ENCODE peak calls at places on chromosomes 4 and X, in five cellular contexts. V, X, E, R and L are unnamed samples. For H3K36me3, the result is how much of the 10 kb centered on the place peaks cover.

GRCh38 chr4:25441519-25442117 is 64.6 kb downstream of the ANAPC4 start:
- DNase-seq in V (no peak), X (peak), E (peak), R (peak), L (peak)

GRCh38 chrX:12894074-12894691 is 12.2 kb upstream of the TLR8 start:
- DNase-seq in V (no peak), X (peak), E (no peak), R (peak), L (no peak)

GRCh38 chrX:155900765-155901164 is 19.6 kb downstream of the VAMP7 start:
- DNase-seq in V (no peak), X (no peak), E (no peak), R (no peak), L (no peak)

GRCh38 chr4:109614466-109614865 is 54.4 kb downstream of the MCUB start:
- DNase-seq in V (no peak), X (no peak), E (no peak), R (no peak), L (no peak)

GRCh38 chr4:67035501-67035900 is 509.8 kb downstream of the CENPC start:
- DNase-seq in V (no peak), X (no peak), E (no peak), R (no peak), L (no peak)

GRCh38 chr4:83219991-83220360 is 64.6 kb downstream of the COQ2 start:
- DNase-seq in V (no peak), X (no peak), E (no peak), R (no peak), L (no peak)

GRCh38 chr4:154616731-154617130 is 4.3 kb upstream of the FGG start:
- DNase-seq in V (no peak), X (no peak), E (no peak), R (no peak), L (no peak)

GRCh38 chr4:134201216-134202098 is at the start of gene PABPC4L:
- DNase-seq in V (peak), X (no peak), E (no peak), R (peak), L (peak)

GRCh38 chrX:53318766-53319353 is 37.5 kb upstream of the IQSEC2 start:
- DNase-seq in V (no peak), X (no peak), E (no peak), R (no peak), L (no peak)

GRCh38 chrX:104668550-104668949 is 102.6 kb downstream of the IL1RAPL2 start:
- DNase-seq in V (no peak), X (no peak), E (no peak), R (no peak), L (no peak)

GRCh38 chr4:36884151-36884550 is 360.4 kb upstream of the NWD2 start:
- DNase-seq in V (no peak), X (no peak), E (no peak), R (no peak), L (no peak)

GRCh38 chr4:185889566-185889965 is 77.6 kb upstream of the SORBS2 start:
- DNase-seq in V (no peak), X (no peak), E (no peak), R (no peak), L (no peak)

GRCh38 chrX:42732506-42732905 is 45.5 kb downstream of the PPP1R2C start:
- DNase-seq in V (no peak), X (no peak), E (no peak), R (no peak), L (no peak)

GRCh38 chr4:102308032-102308799 is 37.1 kb downstream of the SLC39A8 start:
- DNase-seq in V (no peak), X (no peak), E (no peak), R (no peak), L (no peak)

GRCh38 chr4:85142451-85142850 is 176.0 kb upstream of the WDFY3 start:
- DNase-seq in V (no peak), X (no peak), E (no peak), R (no peak), L (no peak)

GRCh38 chr4:126775485-126776106 is 857.2 kb upstream of the INTU start:
- DNase-seq in V (no peak), X (no peak), E (no peak), R (no peak), L (no peak)

GRCh38 chrX:48790477-48790876 is 4.1 kb downstream of the GATA1 start:
- DNase-seq in V (no peak), X (no peak), E (no peak), R (no peak), L (no peak)

GRCh38 chrX:109740076-109740809 is 7.2 kb upstream of the ACSL4 start:
- DNase-seq in V (no peak), X (no peak), E (no peak), R (no peak), L (peak)

GRCh38 chrX:67692246-67692645 is 148.4 kb downstream of the AR start:
- DNase-seq in V (no peak), X (no peak), E (no peak), R (no peak), L (no peak)

GRCh38 chr4:167233523-167234387 is 539 bp downstream of the SPOCK3 start:
- DNase-seq in V (no peak), X (no peak), E (no peak), R (no peak), L (no peak)

GRCh38 chr4:140031706-140032105 is 122.3 kb downstream of the MAML3 start:
- DNase-seq in V (no peak), X (no peak), E (no peak), R (no peak), L (no peak)

GRCh38 chr4:39637572-39638357 is 900 bp downstream of the SMIM14 start:
- DNase-seq in V (no peak), X (peak), E (peak), R (peak), L (peak)

GRCh38 chrX:16023790-16024734 is 99.3 kb upstream of the GRPR start:
- DNase-seq in V (no peak), X (no peak), E (no peak), R (no peak), L (no peak)

GRCh38 chr4:157014621-157015591 is 43.3 kb upstream of the PDGFC start:
- DNase-seq in V (no peak), X (no peak), E (no peak), R (no peak), L (no peak)

GRCh38 chr4:113905301-113905700 is 74.1 kb downstream of the ARSJ start:
- DNase-seq in V (no peak), X (no peak), E (no peak), R (no peak), L (no peak)

GRCh38 chr4:106409901-106410889 is 41.6 kb upstream of the GIMD1 start:
- DNase-seq in V (no peak), X (no peak), E (no peak), R (no peak), L (no peak)

GRCh38 chr4:106418444-106418843 is 49.9 kb upstream of the GIMD1 start:
- DNase-seq in V (no peak), X (no peak), E (no peak), R (no peak), L (no peak)

GRCh38 chr4:106414366-106414765 is 45.8 kb upstream of the GIMD1 start:
- DNase-seq in V (no peak), X (no peak), E (no peak), R (no peak), L (no peak)
- TF ChIP-seq EP300 in V (no peak), X (no peak), E (no peak), R (no peak), L (no peak)

GRCh38 chr4:88523325-88524129 is at the start of gene PYURF:
- DNase-seq in V (peak), X (peak), E (peak), R (peak), L (peak)
- TF ChIP-seq POLR2AphosphoS5 in V (peak), X (peak), E (peak), R (peak), L (peak)

GRCh38 chrX:154358829-154359228 is 15.6 kb downstream of the FLNA start:
- DNase-seq in V (no peak), X (no peak), E (no peak), R (no peak), L (no peak)

GRCh38 chrX:154359362-154360154 is 14.9 kb downstream of the FLNA start:
- DNase-seq in V (no peak), X (no peak), E (no peak), R (no peak), L (no peak)

GRCh38 chrX:154362085-154362742 is 12.2 kb downstream of the FLNA start:
- DNase-seq in V (no peak), X (no peak), E (no peak), R (no peak), L (no peak)

GRCh38 chrX:154358011-154358410 is 16.4 kb downstream of the FLNA start:
- DNase-seq in V (no peak), X (no peak), E (no peak), R (no peak), L (no peak)

DNA sequence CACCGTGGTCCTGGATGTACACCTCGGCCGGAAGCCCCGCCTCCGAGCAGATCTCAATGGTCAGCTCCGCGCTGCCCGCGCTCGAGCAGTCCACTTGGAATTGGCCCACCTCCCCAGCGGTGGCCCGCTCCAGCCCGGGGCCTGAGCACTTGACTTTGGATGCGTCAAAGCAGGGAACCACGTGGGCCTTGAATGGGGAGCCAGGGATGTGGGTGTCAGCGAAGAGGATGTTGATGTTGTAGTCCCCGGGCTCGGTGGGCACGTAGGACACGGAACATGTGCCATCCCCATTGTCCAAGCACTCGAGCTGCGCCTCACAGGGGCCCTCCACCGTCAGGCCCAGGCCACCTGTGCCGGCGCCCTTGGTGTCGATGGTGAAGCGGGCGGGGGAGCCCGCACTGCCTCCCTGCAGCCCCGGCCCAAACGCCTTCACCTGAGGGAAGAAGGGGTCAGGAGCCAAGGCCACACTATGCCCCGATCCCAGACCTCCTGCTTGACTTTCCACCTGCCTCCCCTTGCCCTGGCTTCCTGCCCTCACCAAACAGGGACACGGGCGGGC is 14.2 kb downstream of the FLNA start:
- DNase-seq in V (no peak), X (no peak), E (no peak), R (no peak), L (peak)
- H3K36me3 ChIP-seq in V (under half), X (under half), E (half or more), R (half or more), L (half or more)

GRCh38 chrX:7110821-7111276 is 36.7 kb upstream of the STS start:
- DNase-seq in V (no peak), X (no peak), E (no peak), R (no peak), L (no peak)
- TF ChIP-seq EP300 in V (no peak), X (no peak), E (no peak), R (no peak), L (no peak)